ENCODE peak calls at places on chromosomes 1 and 21, in seven cellular contexts. One of them, this sample, is unnamed.

GRCh38 chr1:46181343-46182260 is 5.3 kb upstream of the P3R3URF start:
- DNase-seq in type B pancreatic cell: no peak
- DNase-seq in endothelial cell: no peak
- DNase-seq in body of pancreas: no peak
- DNase-seq in fibroblast of mammary gland: peak
- DNase-seq in left ventricle myocardium inferior: no peak
- DNase-seq in dorsolateral prefrontal cortex: no peak
- DNase-seq in this sample: no peak

GRCh38 chr1:232463226-232463625 is 166.7 kb downstream of the SIPA1L2 start:
- DNase-seq in type B pancreatic cell: no peak
- DNase-seq in endothelial cell: no peak
- DNase-seq in body of pancreas: no peak
- DNase-seq in fibroblast of mammary gland: no peak
- DNase-seq in left ventricle myocardium inferior: no peak
- DNase-seq in dorsolateral prefrontal cortex: no peak
- DNase-seq in this sample: no peak

GRCh38 chr1:163119707-163120106 is 50.5 kb downstream of the RGS4 start:
- DNase-seq in type B pancreatic cell: no peak
- DNase-seq in endothelial cell: no peak
- DNase-seq in body of pancreas: no peak
- DNase-seq in fibroblast of mammary gland: no peak
- DNase-seq in left ventricle myocardium inferior: no peak
- DNase-seq in dorsolateral prefrontal cortex: no peak
- DNase-seq in this sample: no peak

GRCh38 chr1:108780937-108781574 is 34.6 kb downstream of the STXBP3 start:
- DNase-seq in type B pancreatic cell: no peak
- DNase-seq in endothelial cell: no peak
- DNase-seq in body of pancreas: no peak
- DNase-seq in fibroblast of mammary gland: no peak
- DNase-seq in left ventricle myocardium inferior: no peak
- DNase-seq in dorsolateral prefrontal cortex: no peak
- DNase-seq in this sample: no peak

GRCh38 chr1:56065729-56066128 is 513.6 kb downstream of the PLPP3 start:
- DNase-seq in type B pancreatic cell: no peak
- DNase-seq in endothelial cell: no peak
- DNase-seq in body of pancreas: no peak
- DNase-seq in fibroblast of mammary gland: peak
- DNase-seq in left ventricle myocardium inferior: no peak
- DNase-seq in dorsolateral prefrontal cortex: no peak
- DNase-seq in this sample: no peak

GRCh38 chr1:152313319-152313801 is 11.7 kb downstream of the FLG start:
- DNase-seq in type B pancreatic cell: no peak
- DNase-seq in endothelial cell: no peak
- DNase-seq in body of pancreas: peak
- DNase-seq in fibroblast of mammary gland: no peak
- DNase-seq in left ventricle myocardium inferior: no peak
- DNase-seq in dorsolateral prefrontal cortex: no peak
- DNase-seq in this sample: peak

GRCh38 chr1:196545239-196545638 is 63.0 kb downstream of the KCNT2 start:
- DNase-seq in type B pancreatic cell: no peak
- DNase-seq in endothelial cell: no peak
- DNase-seq in body of pancreas: no peak
- DNase-seq in fibroblast of mammary gland: no peak
- DNase-seq in left ventricle myocardium inferior: no peak
- DNase-seq in dorsolateral prefrontal cortex: no peak
- DNase-seq in this sample: no peak

GRCh38 chr1:89610457-89610991 is 22.4 kb upstream of the LRRC8C start:
- DNase-seq in type B pancreatic cell: no peak
- DNase-seq in endothelial cell: no peak
- DNase-seq in body of pancreas: no peak
- DNase-seq in fibroblast of mammary gland: no peak
- DNase-seq in left ventricle myocardium inferior: no peak
- DNase-seq in dorsolateral prefrontal cortex: no peak
- DNase-seq in this sample: peak

GRCh38 chr1:233668146-233668724 is 54.3 kb downstream of the KCNK1 start:
- DNase-seq in type B pancreatic cell: no peak
- DNase-seq in endothelial cell: no peak
- DNase-seq in body of pancreas: no peak
- DNase-seq in fibroblast of mammary gland: peak
- DNase-seq in left ventricle myocardium inferior: no peak
- DNase-seq in dorsolateral prefrontal cortex: no peak
- DNase-seq in this sample: no peak

GRCh38 chr1:64693406-64693805 is 51.5 kb upstream of the RAVER2 start:
- DNase-seq in type B pancreatic cell: no peak
- DNase-seq in endothelial cell: no peak
- DNase-seq in body of pancreas: no peak
- DNase-seq in fibroblast of mammary gland: no peak
- DNase-seq in left ventricle myocardium inferior: no peak
- DNase-seq in dorsolateral prefrontal cortex: no peak
- DNase-seq in this sample: no peak

GRCh38 chr21:39386194-39386593 is 37.3 kb upstream of the HMGN1 start:
- DNase-seq in type B pancreatic cell: no peak
- DNase-seq in endothelial cell: no peak
- DNase-seq in body of pancreas: peak
- DNase-seq in fibroblast of mammary gland: peak
- DNase-seq in left ventricle myocardium inferior: no peak
- DNase-seq in dorsolateral prefrontal cortex: peak
- DNase-seq in this sample: peak

GRCh38 chr1:185846672-185847440 is 112.7 kb downstream of the HMCN1 start:
- DNase-seq in type B pancreatic cell: no peak
- DNase-seq in endothelial cell: no peak
- DNase-seq in body of pancreas: no peak
- DNase-seq in fibroblast of mammary gland: peak
- DNase-seq in left ventricle myocardium inferior: no peak
- DNase-seq in dorsolateral prefrontal cortex: no peak
- DNase-seq in this sample: no peak

GRCh38 chr1:185853739-185854138 is 119.5 kb downstream of the HMCN1 start:
- DNase-seq in type B pancreatic cell: no peak
- DNase-seq in endothelial cell: no peak
- DNase-seq in body of pancreas: no peak
- DNase-seq in fibroblast of mammary gland: peak
- DNase-seq in left ventricle myocardium inferior: no peak
- DNase-seq in dorsolateral prefrontal cortex: no peak
- DNase-seq in this sample: no peak

GRCh38 chr1:185850366-185850765 is 116.2 kb downstream of the HMCN1 start:
- DNase-seq in type B pancreatic cell: no peak
- DNase-seq in endothelial cell: no peak
- DNase-seq in body of pancreas: no peak
- DNase-seq in fibroblast of mammary gland: peak
- DNase-seq in left ventricle myocardium inferior: no peak
- DNase-seq in dorsolateral prefrontal cortex: no peak
- DNase-seq in this sample: no peak
- TF ChIP-seq CTCF in type B pancreatic cell: no peak
- TF ChIP-seq CTCF in endothelial cell: no peak
- TF ChIP-seq CTCF in body of pancreas: no peak
- TF ChIP-seq CTCF in fibroblast of mammary gland: no peak
- TF ChIP-seq CTCF in left ventricle myocardium inferior: no peak
- TF ChIP-seq CTCF in dorsolateral prefrontal cortex: no peak
- TF ChIP-seq CTCF in this sample: no peak

GRCh38 chr1:92961896-92962752 is 862 bp upstream of the DIPK1A start:
- DNase-seq in type B pancreatic cell: no peak
- DNase-seq in endothelial cell: peak
- DNase-seq in body of pancreas: peak
- DNase-seq in fibroblast of mammary gland: peak
- DNase-seq in left ventricle myocardium inferior: peak
- DNase-seq in dorsolateral prefrontal cortex: no peak
- DNase-seq in this sample: no peak

GRCh38 chr1:92960395-92961130 is 699 bp downstream of the DIPK1A start:
- DNase-seq in type B pancreatic cell: peak
- DNase-seq in endothelial cell: peak
- DNase-seq in body of pancreas: peak
- DNase-seq in fibroblast of mammary gland: peak
- DNase-seq in left ventricle myocardium inferior: peak
- DNase-seq in dorsolateral prefrontal cortex: peak
- DNase-seq in this sample: peak

GRCh38 chr1:92965003-92965402 is 3.7 kb upstream of the DIPK1A start:
- DNase-seq in type B pancreatic cell: no peak
- DNase-seq in endothelial cell: no peak
- DNase-seq in body of pancreas: no peak
- DNase-seq in fibroblast of mammary gland: no peak
- DNase-seq in left ventricle myocardium inferior: no peak
- DNase-seq in dorsolateral prefrontal cortex: no peak
- DNase-seq in this sample: no peak

GRCh38 chr1:92958203-92958970 is 2.9 kb downstream of the DIPK1A start:
- DNase-seq in type B pancreatic cell: no peak
- DNase-seq in endothelial cell: no peak
- DNase-seq in body of pancreas: no peak
- DNase-seq in fibroblast of mammary gland: no peak
- DNase-seq in left ventricle myocardium inferior: no peak
- DNase-seq in dorsolateral prefrontal cortex: no peak
- DNase-seq in this sample: no peak

GRCh38 chr1:92961131-92961895 is at the start of gene DIPK1A:
- DNase-seq in type B pancreatic cell: peak
- DNase-seq in endothelial cell: peak
- DNase-seq in body of pancreas: peak
- DNase-seq in fibroblast of mammary gland: peak
- DNase-seq in left ventricle myocardium inferior: peak
- DNase-seq in dorsolateral prefrontal cortex: peak
- DNase-seq in this sample: peak
- TF ChIP-seq CTCF in type B pancreatic cell: peak
- TF ChIP-seq CTCF in endothelial cell: peak
- TF ChIP-seq CTCF in body of pancreas: peak
- TF ChIP-seq CTCF in fibroblast of mammary gland: no peak
- TF ChIP-seq CTCF in left ventricle myocardium inferior: peak
- TF ChIP-seq CTCF in dorsolateral prefrontal cortex: no peak
- TF ChIP-seq CTCF in this sample: peak

GRCh38 chr1:210321131-210321530 is 7.6 kb upstream of the HHAT start:
- DNase-seq in type B pancreatic cell: no peak
- DNase-seq in endothelial cell: no peak
- DNase-seq in body of pancreas: no peak
- DNase-seq in fibroblast of mammary gland: no peak
- DNase-seq in left ventricle myocardium inferior: no peak
- DNase-seq in dorsolateral prefrontal cortex: no peak
- DNase-seq in this sample: no peak

GRCh38 chr1:210310562-210310961 is 18.1 kb upstream of the HHAT start:
- DNase-seq in type B pancreatic cell: no peak
- DNase-seq in endothelial cell: no peak
- DNase-seq in body of pancreas: no peak
- DNase-seq in fibroblast of mammary gland: no peak
- DNase-seq in left ventricle myocardium inferior: no peak
- DNase-seq in dorsolateral prefrontal cortex: no peak
- DNase-seq in this sample: no peak

GRCh38 chr1:210313046-210313445 is 15.7 kb upstream of the HHAT start:
- DNase-seq in type B pancreatic cell: no peak
- DNase-seq in endothelial cell: no peak
- DNase-seq in body of pancreas: no peak
- DNase-seq in fibroblast of mammary gland: no peak
- DNase-seq in left ventricle myocardium inferior: no peak
- DNase-seq in dorsolateral prefrontal cortex: no peak
- DNase-seq in this sample: no peak

GRCh38 chr1:210311726-210312493 is 16.8 kb upstream of the HHAT start:
- DNase-seq in type B pancreatic cell: no peak
- DNase-seq in endothelial cell: no peak
- DNase-seq in body of pancreas: no peak
- DNase-seq in fibroblast of mammary gland: peak
- DNase-seq in left ventricle myocardium inferior: no peak
- DNase-seq in dorsolateral prefrontal cortex: no peak
- DNase-seq in this sample: no peak

DNA sequence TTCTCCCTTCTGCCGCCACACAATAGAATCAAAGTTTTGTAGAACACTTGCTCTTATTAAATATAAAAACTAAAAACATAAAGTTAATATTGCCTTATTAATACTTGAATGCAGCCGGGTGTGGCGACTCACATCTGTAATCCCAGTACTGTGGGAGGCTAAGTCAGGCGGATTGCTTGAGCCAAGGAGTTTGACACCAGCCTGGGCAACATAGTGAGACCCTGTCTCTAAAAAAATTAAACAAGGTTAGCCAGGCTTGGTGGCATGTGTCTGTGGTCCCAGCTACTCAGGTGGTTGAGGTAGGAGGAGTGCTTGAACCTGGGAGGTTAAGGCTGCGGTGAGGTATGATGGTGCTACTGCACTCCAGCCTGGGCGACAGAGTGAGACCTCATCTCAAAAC is 13.2 kb upstream of the HHAT start:
- DNase-seq in type B pancreatic cell: no peak
- DNase-seq in endothelial cell: no peak
- DNase-seq in body of pancreas: no peak
- DNase-seq in fibroblast of mammary gland: no peak
- DNase-seq in left ventricle myocardium inferior: no peak
- DNase-seq in dorsolateral prefrontal cortex: no peak
- DNase-seq in this sample: no peak
- TF ChIP-seq CTCF in type B pancreatic cell: no peak
- TF ChIP-seq CTCF in endothelial cell: no peak
- TF ChIP-seq CTCF in body of pancreas: no peak
- TF ChIP-seq CTCF in fibroblast of mammary gland: no peak
- TF ChIP-seq CTCF in left ventricle myocardium inferior: no peak
- TF ChIP-seq CTCF in dorsolateral prefrontal cortex: no peak
- TF ChIP-seq CTCF in this sample: no peak

GRCh38 chr1:227733751-227734545 is 1.2 kb downstream of the JMJD4 start:
- DNase-seq in type B pancreatic cell: no peak
- DNase-seq in endothelial cell: no peak
- DNase-seq in body of pancreas: no peak
- DNase-seq in fibroblast of mammary gland: no peak
- DNase-seq in left ventricle myocardium inferior: no peak
- DNase-seq in dorsolateral prefrontal cortex: no peak
- DNase-seq in this sample: no peak
- TF ChIP-seq CTCF in type B pancreatic cell: no peak
- TF ChIP-seq CTCF in endothelial cell: no peak
- TF ChIP-seq CTCF in body of pancreas: no peak
- TF ChIP-seq CTCF in fibroblast of mammary gland: no peak
- TF ChIP-seq CTCF in left ventricle myocardium inferior: no peak
- TF ChIP-seq CTCF in dorsolateral prefrontal cortex: no peak
- TF ChIP-seq CTCF in this sample: no peak

DNA sequence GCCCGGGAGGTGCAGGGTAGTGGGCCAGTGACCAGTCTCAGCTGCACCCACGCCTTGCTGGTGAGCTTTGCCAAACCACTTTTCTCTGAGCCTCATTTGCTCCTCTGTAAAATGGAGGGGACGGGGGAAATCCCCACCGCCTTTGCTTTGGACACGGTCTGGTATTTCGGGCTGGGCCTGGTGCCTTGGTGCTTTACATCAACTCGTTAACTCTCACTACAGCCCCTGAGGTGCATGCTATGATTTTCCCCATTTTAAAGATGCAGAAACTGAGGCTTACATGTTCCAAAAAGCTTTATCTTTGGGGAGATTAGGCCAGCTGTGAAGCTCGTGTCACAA is 116.1 kb upstream of the RUNX3 start:
- DNase-seq in type B pancreatic cell: no peak
- DNase-seq in endothelial cell: no peak
- DNase-seq in body of pancreas: no peak
- DNase-seq in fibroblast of mammary gland: no peak
- DNase-seq in left ventricle myocardium inferior: no peak
- DNase-seq in dorsolateral prefrontal cortex: no peak
- DNase-seq in this sample: no peak
- TF ChIP-seq CTCF in type B pancreatic cell: no peak
- TF ChIP-seq CTCF in endothelial cell: no peak
- TF ChIP-seq CTCF in body of pancreas: no peak
- TF ChIP-seq CTCF in fibroblast of mammary gland: no peak
- TF ChIP-seq CTCF in left ventricle myocardium inferior: no peak
- TF ChIP-seq CTCF in dorsolateral prefrontal cortex: no peak
- TF ChIP-seq CTCF in this sample: no peak

This sample was measured in spleen.